ENCODE peak calls at places on chromosomes 16 and 17, in six cellular contexts. Y is GM12878, J is SK-N-SH, R is K562, U is HepG2, A is H1. S is an unnamed sample.

GRCh38 chr17:13562271-13562800 is 39.4 kb downstream of the HS3ST3A1 start:
- DNase-seq in Y (no peak), J (no peak), R (no peak), U (no peak), A (no peak), S (no peak)

GRCh38 chr17:43312011-43312410 is 78.2 kb upstream of the RNU2-1 start:
- DNase-seq in Y (no peak), J (no peak), R (no peak), U (no peak), A (no peak), S (no peak)

GRCh38 chr17:37092041-37092440 is 143.3 kb downstream of the AATF start:
- DNase-seq in Y (no peak), J (no peak), R (no peak), U (peak), A (no peak), S (no peak)

GRCh38 chr17:50279181-50279526 is 4.9 kb downstream of the TMEM92 start:
- DNase-seq in Y (no peak), J (no peak), R (no peak), U (no peak), A (no peak), S (no peak)

GRCh38 chr16:31458073-31458834 is 1.0 kb upstream of the ARMC5 start:
- DNase-seq in Y (no peak), J (peak), R (peak), U (peak), A (no peak), S (peak)

GRCh38 chr16:24583494-24583893 is 44.1 kb downstream of the RBBP6 start:
- DNase-seq in Y (no peak), J (no peak), R (no peak), U (no peak), A (no peak), S (no peak)

GRCh38 chr17:21388066-21388465 is 11.9 kb downstream of the KCNJ12 start:
- DNase-seq in Y (no peak), J (peak), R (no peak), U (no peak), A (no peak), S (no peak)

GRCh38 chr17:80977172-80977571 is 14.5 kb upstream of the CHMP6 start:
- DNase-seq in Y (no peak), J (no peak), R (no peak), U (no peak), A (no peak), S (no peak)

GRCh38 chr17:77098884-77099545 is 41.8 kb upstream of the SEC14L1 start:
- DNase-seq in Y (no peak), J (no peak), R (no peak), U (peak), A (no peak), S (peak)

GRCh38 chr17:34578656-34579016 is 746 bp upstream of the TMEM132E start:
- DNase-seq in Y (no peak), J (no peak), R (no peak), U (no peak), A (no peak), S (no peak)

GRCh38 chr17:34579017-34579946 is at the start of gene TMEM132E:
- DNase-seq in Y (no peak), J (peak), R (no peak), U (no peak), A (no peak), S (no peak)

GRCh38 chr17:34580685-34581445 is 1.5 kb downstream of the TMEM132E start:
- DNase-seq in Y (no peak), J (peak), R (peak), U (no peak), A (no peak), S (no peak)

GRCh38 chr17:34581446-34582184 is 2.2 kb downstream of the TMEM132E start:
- DNase-seq in Y (no peak), J (peak), R (no peak), U (no peak), A (no peak), S (no peak)

GRCh38 chr17:34579979-34580684 is 750 bp downstream of the TMEM132E start:
- DNase-seq in Y (no peak), J (peak), R (no peak), U (no peak), A (no peak), S (no peak)
- TF ChIP-seq GABPA in Y (no peak), J (no peak), R (no peak), U (no peak), A (no peak), S (no peak)

DNA sequence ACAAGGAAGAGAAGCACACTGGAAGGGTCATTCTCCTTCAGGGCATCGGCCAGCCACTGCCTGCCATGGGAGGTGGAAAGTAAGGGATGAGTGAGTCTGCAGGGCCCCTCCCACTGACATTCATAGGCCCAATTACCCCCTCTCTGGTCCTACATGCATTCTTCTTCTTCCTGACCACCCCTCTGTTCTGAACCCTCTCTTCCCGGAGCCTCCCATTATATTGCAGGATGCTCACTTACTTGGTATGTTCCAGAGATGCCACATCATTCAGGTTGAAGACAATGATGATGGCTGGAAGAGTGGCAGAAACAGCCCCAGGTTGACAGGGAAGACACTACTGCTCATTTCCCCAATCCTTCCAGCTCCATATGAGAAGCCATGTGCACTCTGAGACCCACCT is 2.5 kb downstream of the RAB34 start:
- DNase-seq in Y (no peak), J (no peak), R (no peak), U (no peak), A (no peak), S (no peak)
- TF ChIP-seq GABPA in Y (no peak), J (no peak), R (no peak), U (no peak), A (no peak), S (no peak)

DNA sequence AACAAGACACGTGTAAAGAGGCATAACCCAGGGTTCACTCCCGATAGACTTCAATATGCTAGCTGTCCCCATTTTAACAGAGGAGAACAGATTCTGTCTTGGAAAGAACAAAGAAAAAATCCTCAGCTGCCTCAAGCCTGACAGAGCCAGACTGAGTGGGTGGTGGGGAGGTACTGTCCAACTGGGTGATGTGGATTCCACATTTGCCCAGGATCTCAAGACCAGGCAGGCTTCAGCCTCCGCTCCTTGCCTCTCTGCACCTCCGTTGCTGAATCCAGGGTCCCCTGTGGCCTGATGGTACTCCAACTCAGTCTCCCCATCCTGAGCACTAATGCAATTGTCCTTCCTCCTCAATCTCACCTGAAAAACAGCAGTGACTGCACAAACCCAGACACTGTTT is 163.8 kb downstream of the GSG1L start:
- DNase-seq in Y (no peak), J (no peak), R (no peak), U (no peak), A (no peak), S (no peak)
- TF ChIP-seq GABPA in Y (no peak), J (no peak), R (no peak), U (no peak), A (no peak), S (no peak)

GRCh38 chr16:2197765-2198164 is 1.4 kb upstream of the CASKIN1 start:
- DNase-seq in Y (no peak), J (no peak), R (no peak), U (no peak), A (no peak), S (no peak)

GRCh38 chr16:2196981-2197511 is 641 bp upstream of the CASKIN1 start:
- DNase-seq in Y (no peak), J (no peak), R (no peak), U (no peak), A (no peak), S (no peak)

GRCh38 chr16:2194852-2195315 is 1.5 kb downstream of the CASKIN1 start:
- DNase-seq in Y (peak), J (peak), R (no peak), U (peak), A (no peak), S (no peak)

GRCh38 chr16:2195316-2196161 is 866 bp downstream of the CASKIN1 start:
- DNase-seq in Y (no peak), J (peak), R (no peak), U (no peak), A (no peak), S (no peak)

GRCh38 chr16:2196162-2196980 is at the start of gene CASKIN1:
- DNase-seq in Y (no peak), J (peak), R (peak), U (no peak), A (no peak), S (peak)
- TF ChIP-seq GABPA in Y (no peak), J (no peak), R (no peak), U (no peak), A (no peak), S (no peak)

GRCh38 chr17:73637866-73638265 is 6.4 kb downstream of the SDK2 start:
- DNase-seq in Y (no peak), J (no peak), R (no peak), U (no peak), A (no peak), S (no peak)

GRCh38 chr17:73633736-73634135 is 10.5 kb downstream of the SDK2 start:
- DNase-seq in Y (no peak), J (no peak), R (no peak), U (no peak), A (no peak), S (no peak)

GRCh38 chr17:73635101-73635767 is 9.0 kb downstream of the SDK2 start:
- DNase-seq in Y (no peak), J (no peak), R (no peak), U (no peak), A (no peak), S (no peak)

GRCh38 chr17:73632513-73632912 is 11.7 kb downstream of the SDK2 start:
- DNase-seq in Y (no peak), J (no peak), R (no peak), U (no peak), A (no peak), S (no peak)

DNA sequence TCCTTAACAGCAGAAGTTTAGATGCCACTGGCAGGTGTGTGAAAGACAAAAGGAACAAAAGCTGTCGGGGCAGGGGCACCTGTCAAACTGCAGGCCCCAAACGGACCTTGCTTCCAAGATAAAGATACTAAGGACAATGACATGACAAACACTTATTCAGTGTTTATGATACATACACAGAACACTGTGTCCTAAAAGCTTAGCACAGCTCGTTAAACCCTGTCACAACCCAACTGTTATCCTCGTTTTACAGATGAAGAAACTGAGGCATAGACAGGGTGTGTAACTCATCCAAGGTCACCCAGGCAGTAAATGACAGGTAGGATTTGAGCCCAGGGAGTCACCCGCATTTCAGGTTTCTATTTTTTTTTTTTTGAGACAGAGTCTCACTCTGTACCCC is 9.6 kb downstream of the SDK2 start:
- DNase-seq in Y (no peak), J (no peak), R (no peak), U (no peak), A (no peak), S (no peak)
- TF ChIP-seq GABPA in Y (no peak), J (no peak), R (no peak), U (no peak), A (no peak), S (no peak)

GRCh38 chr16:27640277-27640600 is 90.3 kb downstream of the KATNIP start:
- DNase-seq in Y (no peak), J (no peak), R (no peak), U (no peak), A (peak), S (no peak)
- TF ChIP-seq GABPA in Y (no peak), J (no peak), R (no peak), U (no peak), A (no peak), S (no peak)

DNA sequence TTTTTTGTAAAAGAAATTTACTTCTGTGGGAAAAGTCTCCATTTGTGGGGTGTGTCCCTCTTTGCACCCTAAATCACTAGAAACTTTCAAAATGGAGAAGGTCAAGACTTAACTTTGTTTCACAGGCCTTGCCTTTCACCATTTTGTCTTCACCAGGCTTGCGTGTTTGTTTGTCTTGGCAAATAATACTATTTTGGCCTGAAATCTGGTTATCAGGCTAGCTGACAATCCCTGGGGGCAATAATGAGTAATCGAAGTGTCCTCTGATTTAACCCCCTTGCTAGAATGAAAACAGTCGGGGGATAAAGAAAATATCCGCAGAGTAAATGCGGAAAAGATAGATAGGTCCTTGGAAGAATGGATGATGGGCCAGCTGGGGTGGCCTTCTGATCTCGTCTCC is 34.5 kb downstream of the SLC39A11 start:
- DNase-seq in Y (no peak), J (no peak), R (no peak), U (no peak), A (no peak), S (no peak)
- TF ChIP-seq GABPA in Y (no peak), J (no peak), R (no peak), U (no peak), A (no peak), S (no peak)

DNA sequence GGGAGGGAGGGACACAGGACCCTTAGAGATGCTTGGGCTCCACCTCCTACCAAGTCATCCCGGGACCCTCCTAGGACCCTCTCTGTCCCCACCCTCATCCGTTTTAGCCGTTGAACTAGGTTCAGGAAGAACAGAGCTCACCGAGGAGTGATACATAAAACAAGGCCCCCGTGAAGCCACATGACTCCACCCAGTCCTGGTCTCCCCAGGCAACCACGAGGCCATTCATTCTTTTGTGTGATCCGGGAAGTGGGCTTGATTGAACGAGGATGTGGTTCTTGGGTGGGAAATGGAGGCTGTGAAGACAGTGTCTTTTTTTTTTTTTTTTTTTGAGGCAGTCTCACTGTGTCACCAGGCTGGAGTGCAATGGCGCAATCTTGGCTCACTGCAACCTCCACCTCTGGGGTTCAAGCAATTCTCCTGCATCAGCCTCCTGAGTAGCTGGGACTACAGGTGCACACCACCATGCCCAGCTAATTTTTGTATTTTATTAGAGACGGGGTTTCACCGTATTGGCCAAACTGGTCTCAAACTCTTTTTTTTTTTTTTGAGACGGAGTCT is 14.8 kb downstream of the TRARG1 start:
- DNase-seq in Y (no peak), J (no peak), R (no peak), U (no peak), A (no peak), S (peak)
- TF ChIP-seq GABPA in Y (no peak), J (no peak), R (no peak), U (no peak), A (no peak), S (no peak)

GRCh38 chr17:27650836-27651235 is 19.8 kb downstream of the LGALS9 start:
- DNase-seq in Y (no peak), J (no peak), R (no peak), U (no peak), A (no peak), S (no peak)
- TF ChIP-seq GABPA in Y (no peak), J (no peak), R (no peak), U (no peak), A (no peak), S (no peak)

GRCh38 chr17:39564201-39564828 is 43.4 kb downstream of the NEUROD2 start:
- DNase-seq in Y (no peak), J (no peak), R (peak), U (no peak), A (no peak), S (no peak)
- TF ChIP-seq GABPA in Y (no peak), J (no peak), R (no peak), U (no peak), A (no peak), S (no peak)

S was measured in HL-60.